ENCODE peak calls at places on chromosomes 5 and 9, in six cellular contexts. W is pancreas; H is neural progenitor cell; F is IMR-90; D is CD8-positive, alpha-beta memory T cell; V is cardiac muscle cell. L is an unnamed sample.
A peak's percentile ranks its signal among the peaks of the same experiment; 100 is the strongest.

GRCh38 chr9:109452761-109453160 is 45.3 kb downstream of the PTPN3 start:
- DNase-seq in H (no peak), V (no peak), W (no peak), F (peak; percentile 71), D (no peak), L (no peak)

GRCh38 chr5:8019719-8020218 is 150.8 kb downstream of the MTRR start:
- DNase-seq in V (no peak), H (no peak), F (no peak), W (no peak), D (no peak), L (no peak)

GRCh38 chr5:41770799-41771198 is 99.4 kb downstream of the OXCT1 start:
- DNase-seq in D (no peak), H (no peak), W (no peak), V (no peak), F (no peak), L (no peak)

GRCh38 chr9:130537346-130538050 is 41.9 kb upstream of the FUBP3 start:
- DNase-seq in H (no peak), D (no peak), F (no peak), V (peak; percentile 30), W (no peak), L (no peak)

GRCh38 chr9:99259231-99259918 is 37.3 kb downstream of the SEC61B start:
- DNase-seq in F (no peak), H (no peak), V (peak; percentile 89), D (peak; percentile 7), W (peak; percentile 89), L (no peak)

GRCh38 chr9:26744362-26744965 is 148.1 kb downstream of the CAAP1 start:
- DNase-seq in D (no peak), F (peak; percentile 38), V (peak; percentile 41), W (no peak), H (peak; percentile 31), L (no peak)

GRCh38 chr9:124284940-124285441 is 27.2 kb downstream of the NEK6 start:
- DNase-seq in V (no peak), H (no peak), D (no peak), W (no peak), F (peak; percentile 50), L (no peak)

GRCh38 chr9:126113756-126114408 is 212.7 kb upstream of the MVB12B start:
- DNase-seq in V (no peak), W (no peak), D (no peak), F (no peak), H (no peak), L (no peak)

GRCh38 chr5:106849266-106849665 is 821.5 kb downstream of the EFNA5 start:
- DNase-seq in F (no peak), W (no peak), D (no peak), V (no peak), H (no peak), L (no peak)

GRCh38 chr9:98995059-98995665 is 51.5 kb downstream of the COL15A1 start:
- DNase-seq in F (no peak), H (no peak), D (no peak), V (no peak), W (peak; percentile 59), L (peak; percentile 77)

GRCh38 chr9:93203713-93204469 is 20.0 kb downstream of the WNK2 start:
- DNase-seq in D (no peak), V (no peak), W (no peak), H (no peak), F (no peak), L (no peak)

GRCh38 chr5:152488869-152489268 is 83.8 kb upstream of the NMUR2 start:
- DNase-seq in W (no peak), V (no peak), D (no peak), F (no peak), H (no peak), L (no peak)

GRCh38 chr5:132227485-132228240 is at the start of gene P4HA2:
- DNase-seq in W (peak; percentile 94), V (peak; percentile 88), H (peak; percentile 86), D (peak; percentile 19), F (peak; percentile 65), L (peak; percentile 87)

GRCh38 chr5:170057311-170057710 is 48.4 kb upstream of the FOXI1 start:
- DNase-seq in H (no peak), D (no peak), V (no peak), F (no peak), W (no peak), L (no peak)

GRCh38 chr5:39177629-39177959 is 41.8 kb downstream of the FYB1 start:
- DNase-seq in W (no peak), D (no peak), F (no peak), H (no peak), V (no peak), L (no peak)

GRCh38 chr5:39178171-39178570 is 41.2 kb downstream of the FYB1 start:
- DNase-seq in W (no peak), V (no peak), H (no peak), D (no peak), F (peak; percentile 65), L (no peak)

GRCh38 chr5:39176740-39177628 is 42.4 kb downstream of the FYB1 start:
- DNase-seq in H (no peak), D (peak; percentile 35), V (no peak), F (no peak), W (no peak), L (no peak)

GRCh38 chr5:39175273-39175955 is 43.9 kb downstream of the FYB1 start:
- DNase-seq in V (no peak), D (no peak), W (no peak), F (no peak), H (no peak), L (no peak)

GRCh38 chr5:39178856-39179255 is 40.5 kb downstream of the FYB1 start:
- DNase-seq in H (no peak), W (no peak), F (no peak), D (no peak), V (no peak), L (no peak)
- H3K4me1 ChIP-seq in H (no peaks in the 10 kb centered on the region), W (no peaks in the 10 kb centered on the region), F (no peaks in the 10 kb centered on the region), D (peaks cover 96% of the 10 kb centered on the region), V (no peaks in the 10 kb centered on the region), L (no peaks in the 10 kb centered on the region)

GRCh38 chr5:125056641-125057345 is 310.4 kb upstream of the ZNF608 start:
- DNase-seq in V (no peak), W (no peak), F (no peak), D (no peak), H (peak; percentile 7), L (no peak)
- H3K4me3 ChIP-seq in V (no peak overlapping the region), W (no peak overlapping the region), F (no peak overlapping the region), D (no peak overlapping the region), H (no peak overlapping the region), L (no peak overlapping the region)

GRCh38 chr5:142323480-142324376 is 1.1 kb downstream of the SPRY4 start:
- DNase-seq in V (peak; percentile 39), F (peak; percentile 48), W (no peak), H (peak; percentile 61), D (no peak), L (no peak)
- H3K27ac ChIP-seq in V (no peak overlapping the region), F (peak overlapping the region; percentile 80), W (peak overlapping the region; percentile 75), H (no peak overlapping the region), D (peak overlapping the region; percentile 55), L (peak overlapping the region; percentile 66)

GRCh38 chr5:126369995-126370731 is 53.0 kb upstream of the GRAMD2B start:
- DNase-seq in V (peak; percentile 20), H (no peak), D (no peak), F (peak; percentile 23), W (no peak), L (no peak)

GRCh38 chr5:126368239-126368812 is 54.9 kb upstream of the GRAMD2B start:
- DNase-seq in F (peak; percentile 25), V (no peak), W (no peak), D (no peak), H (peak; percentile 73), L (no peak)

GRCh38 chr5:126366199-126366560 is 57.0 kb upstream of the GRAMD2B start:
- DNase-seq in F (no peak), D (no peak), W (no peak), V (no peak), H (no peak), L (no peak)

GRCh38 chr5:126370796-126371718 is 52.2 kb upstream of the GRAMD2B start:
- DNase-seq in W (peak; percentile 40), V (no peak), H (no peak), F (peak; percentile 78), D (no peak), L (no peak)

GRCh38 chr5:126369083-126369482 is 54.1 kb upstream of the GRAMD2B start:
- DNase-seq in W (no peak), H (no peak), V (no peak), F (no peak), D (no peak), L (no peak)
- H3K4me1 ChIP-seq in W (peaks cover 53% of the 10 kb centered on the region), H (peaks cover 31% of the 10 kb centered on the region), V (peaks cover 8% of the 10 kb centered on the region), F (peaks cover 19% of the 10 kb centered on the region), D (peaks cover 9% of the 10 kb centered on the region), L (no peaks in the 10 kb centered on the region)

GRCh38 chr5:56829137-56829536 is 13.8 kb downstream of the MAP3K1 start:
- DNase-seq in W (no peak), D (peak; percentile 43), V (no peak), F (peak; percentile 52), H (no peak), L (no peak)
- H3K4me3 ChIP-seq in W (no peak overlapping the region), D (peak overlapping the region; percentile 37), V (no peak overlapping the region), F (no peak overlapping the region), H (no peak overlapping the region), L (no peak overlapping the region)

GRCh38 chr9:91211414-91211813 is 150.3 kb downstream of the AUH start:
- DNase-seq in H (no peak), V (no peak), D (no peak), F (no peak), W (no peak), L (no peak)
- H3K27ac ChIP-seq in H (no peak overlapping the region), V (no peak overlapping the region), D (peak overlapping the region; percentile 8), F (no peak overlapping the region), W (peak overlapping the region; percentile 90), L (no peak overlapping the region)

DNA sequence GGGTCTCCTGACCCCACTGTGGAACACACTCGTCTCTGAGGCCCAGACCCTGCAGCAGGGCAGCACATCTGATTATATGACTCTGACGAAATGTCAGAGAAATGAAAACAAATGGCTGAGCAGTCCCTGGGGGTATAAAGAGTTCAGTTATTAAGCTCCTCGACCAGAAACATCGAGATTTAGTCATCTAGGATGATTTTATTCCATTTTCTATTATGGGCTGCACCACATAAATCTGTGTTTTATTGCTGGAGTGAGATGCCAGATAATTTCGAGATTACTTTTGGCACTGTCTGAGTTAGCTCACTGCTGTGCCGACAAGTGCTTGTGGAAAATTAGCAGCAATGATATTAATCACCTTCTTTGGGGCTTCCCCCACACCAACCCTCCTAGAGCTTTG is 495.6 kb downstream of the DMAC1 start:
- DNase-seq in D (no peak), F (no peak), W (no peak), V (no peak), H (no peak), L (no peak)
- H3K4me1 ChIP-seq in D (no peaks in the 10 kb centered on the region), F (no peaks in the 10 kb centered on the region), W (no peaks in the 10 kb centered on the region), V (no peaks in the 10 kb centered on the region), H (no peaks in the 10 kb centered on the region), L (no peaks in the 10 kb centered on the region)

GRCh38 chr5:168653611-168654010 is 74.4 kb upstream of the PANK3 start:
- DNase-seq in H (peak; percentile 22), W (no peak), V (no peak), F (no peak), D (no peak), L (no peak)
- H3K4me3 ChIP-seq in H (no peak overlapping the region), W (no peak overlapping the region), V (no peak overlapping the region), F (no peak overlapping the region), D (no peak overlapping the region), L (no peak overlapping the region)

DNA sequence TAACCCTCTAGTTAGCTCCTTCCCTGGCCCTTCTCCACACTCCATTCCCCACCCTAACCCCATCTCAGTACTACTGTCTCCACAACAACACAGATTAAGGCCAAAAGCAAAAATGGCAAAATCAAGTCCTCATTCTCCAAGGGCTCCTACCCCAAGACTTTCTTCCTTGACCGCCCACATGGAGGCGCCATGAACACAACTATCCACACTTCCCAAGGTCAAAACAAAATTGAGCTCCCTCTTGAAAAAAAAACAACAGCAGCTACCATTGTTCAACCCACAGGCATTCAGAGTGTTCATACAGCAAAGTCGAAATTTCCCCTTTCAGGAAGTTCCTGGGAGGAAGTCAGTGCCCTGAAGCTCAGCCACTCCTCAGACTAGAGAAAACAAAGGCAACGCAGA is 54.4 kb downstream of the GNAQ start:
- DNase-seq in H (peak; percentile 39), V (peak; percentile 51), F (peak; percentile 73), W (peak; percentile 55), D (peak; percentile 15), L (no peak)
- H3K27ac ChIP-seq in H (no peak overlapping the region), V (no peak overlapping the region), F (no peak overlapping the region), W (peak overlapping the region; percentile 30), D (no peak overlapping the region), L (no peak overlapping the region)